ENCODE peak calls at places on chromosomes 3 and 15, in nine cellular contexts. C is heart right ventricle, O is lower lobe of right lung, P is neuronal stem cell, D is cardiac muscle cell, B is OCI-LY7, K is K562, X is IMR-90, E is esophagus muscularis mucosa. G is an unnamed sample. For H3K4me1 and H3K9me3, the result is how much of the 10 kb centered on the place peaks cover.

GRCh38 chr15:42890161-42890913 is 30.2 kb downstream of the TTBK2 start:
- DNase-seq in B (no peak), C (no peak), E (no peak), X (peak), K (no peak), O (no peak), D (no peak), P (no peak), G (peak)

GRCh38 chr3:9101286-9101685 is 138.0 kb upstream of the RAD18 start:
- DNase-seq in D (no peak), P (no peak), E (no peak), K (peak), C (no peak), X (no peak), B (no peak), O (no peak), G (no peak)

GRCh38 chr3:170745211-170745718 is 124.7 kb downstream of the RPL22L1 start:
- DNase-seq in E (no peak), K (no peak), P (no peak), D (no peak), X (peak), O (no peak), C (no peak), B (no peak), G (no peak)

GRCh38 chr3:167372138-167372537 is 8.0 kb downstream of the ZBBX start:
- DNase-seq in O (no peak), P (no peak), X (no peak), D (peak), K (no peak), C (no peak), E (no peak), B (no peak), G (no peak)

GRCh38 chr3:88221726-88222125 is 72.0 kb downstream of the C3orf38 start:
- DNase-seq in E (no peak), C (no peak), O (no peak), D (no peak), B (no peak), X (no peak), K (no peak), P (no peak), G (no peak)

GRCh38 chr3:191802671-191803070 is 341.7 kb downstream of the PYDC2 start:
- DNase-seq in E (no peak), P (no peak), C (no peak), O (no peak), K (no peak), B (no peak), X (no peak), D (no peak), G (no peak)

GRCh38 chr15:74543043-74543422 is 2.0 kb downstream of the ARID3B start:
- DNase-seq in C (no peak), D (no peak), P (no peak), K (no peak), E (no peak), X (peak), B (no peak), O (no peak), G (no peak)

GRCh38 chr3:77906102-77906709 is 866.3 kb downstream of the ROBO2 start:
- DNase-seq in C (no peak), X (no peak), O (no peak), D (no peak), P (no peak), K (no peak), E (no peak), B (no peak), G (no peak)

GRCh38 chr15:68644088-68644904 is 65.5 kb downstream of the CORO2B start:
- DNase-seq in E (no peak), K (peak), C (no peak), X (peak), P (no peak), B (no peak), O (no peak), D (no peak), G (peak)

GRCh38 chr3:196141866-196142673 is 60.2 kb upstream of the TFRC start:
- DNase-seq in D (no peak), X (no peak), P (no peak), K (no peak), C (no peak), E (no peak), O (peak), B (no peak), G (no peak)

GRCh38 chr15:80565398-80565797 is 129.7 kb upstream of the ABHD17C start:
- DNase-seq in K (no peak), O (no peak), D (no peak), E (no peak), X (no peak), P (no peak), B (no peak), C (no peak), G (no peak)

GRCh38 chr15:55696221-55696620 is 46.7 kb downstream of the PRTG start:
- DNase-seq in B (no peak), D (no peak), P (no peak), E (no peak), K (no peak), C (no peak), O (no peak), X (peak), G (peak)

GRCh38 chr3:29240248-29240647 is 40.6 kb upstream of the RBMS3 start:
- DNase-seq in P (no peak), X (peak), C (no peak), K (no peak), B (no peak), E (no peak), O (no peak), D (no peak), G (peak)

GRCh38 chr15:60720493-60721231 is 241.7 kb upstream of the ICE2 start:
- DNase-seq in X (no peak), D (no peak), E (no peak), K (no peak), P (no peak), O (no peak), C (no peak), B (no peak), G (no peak)

GRCh38 chr3:160709477-160710182 is 32.7 kb downstream of the ARL14 start:
- DNase-seq in P (no peak), C (no peak), O (no peak), E (no peak), D (no peak), X (no peak), B (no peak), K (no peak), G (no peak)

GRCh38 chr15:73601449-73602425 is 31.5 kb downstream of the NPTN start:
- DNase-seq in E (no peak), P (no peak), K (no peak), B (no peak), D (peak), X (peak), O (no peak), C (no peak), G (peak)

GRCh38 chr15:88609344-88609743 is 11.8 kb upstream of the AEN start:
- DNase-seq in X (no peak), E (no peak), C (no peak), K (no peak), D (no peak), B (no peak), P (no peak), O (no peak), G (no peak)

GRCh38 chr15:95944856-95945255 is 385.6 kb upstream of the NR2F2 start:
- DNase-seq in D (no peak), C (no peak), P (no peak), X (no peak), K (no peak), B (no peak), O (no peak), E (no peak), G (peak)

GRCh38 chr3:189076459-189076858 is 95.3 kb upstream of the TPRG1 start:
- DNase-seq in O (no peak), C (no peak), D (no peak), P (no peak), E (no peak), B (no peak), K (no peak), X (no peak), G (no peak)

GRCh38 chr3:78459751-78460150 is 1308.0 kb downstream of the ROBO1 start:
- DNase-seq in O (no peak), B (no peak), K (no peak), P (no peak), C (no peak), E (no peak), D (no peak), X (no peak), G (no peak)

GRCh38 chr15:100880139-100880896 is 687 bp downstream of the ALDH1A3 start:
- DNase-seq in K (no peak), C (no peak), X (no peak), P (no peak), B (no peak), E (no peak), D (no peak), O (no peak), G (no peak)

GRCh38 chr3:158791259-158791920 is 10.5 kb upstream of the MFSD1 start:
- DNase-seq in D (peak), P (peak), C (no peak), B (peak), K (peak), X (peak), E (peak), O (no peak), G (peak)

GRCh38 chr15:27563765-27564164 is 535.4 kb downstream of the OCA2 start:
- DNase-seq in E (peak), P (no peak), O (no peak), X (no peak), D (no peak), C (no peak), B (no peak), K (no peak), G (no peak)

GRCh38 chr3:153429821-153430220 is 267.8 kb downstream of the RAP2B start:
- DNase-seq in K (no peak), B (no peak), X (no peak), E (no peak), P (no peak), O (no peak), C (no peak), D (no peak), G (peak)

GRCh38 chr3:134374791-134375541 is 719 bp upstream of the AMOTL2 start:
- DNase-seq in K (no peak), C (peak), P (no peak), X (no peak), O (peak), E (no peak), D (no peak), B (no peak), G (no peak)

GRCh38 chr3:134371542-134372324 is 2.5 kb downstream of the AMOTL2 start:
- DNase-seq in K (no peak), B (no peak), E (no peak), X (peak), P (no peak), D (no peak), C (no peak), O (no peak), G (no peak)

GRCh38 chr3:134373942-134374790 is at the start of gene AMOTL2:
- DNase-seq in P (peak), O (peak), K (peak), B (no peak), E (peak), C (peak), D (peak), X (peak), G (peak)

GRCh38 chr3:134372405-134373277 is 1.6 kb downstream of the AMOTL2 start:
- DNase-seq in K (no peak), E (no peak), X (peak), C (no peak), D (no peak), O (no peak), B (no peak), P (no peak), G (no peak)

GRCh38 chr3:134373278-134373941 is 837 bp downstream of the AMOTL2 start:
- DNase-seq in B (no peak), D (peak), O (peak), K (no peak), X (peak), E (peak), P (peak), C (peak), G (peak)
- H3K4me1 ChIP-seq in B (under half), D (under half), O (half or more), K (under half), X (under half), E (half or more), P (under half), C (half or more), G (under half)

GRCh38 chr15:20272422-20273184 is 269.0 kb downstream of the GOLGA6L6 start:
- DNase-seq in E (no peak), D (no peak), O (no peak), B (no peak), P (no peak), C (no peak), X (no peak), K (no peak), G (no peak)

DNA sequence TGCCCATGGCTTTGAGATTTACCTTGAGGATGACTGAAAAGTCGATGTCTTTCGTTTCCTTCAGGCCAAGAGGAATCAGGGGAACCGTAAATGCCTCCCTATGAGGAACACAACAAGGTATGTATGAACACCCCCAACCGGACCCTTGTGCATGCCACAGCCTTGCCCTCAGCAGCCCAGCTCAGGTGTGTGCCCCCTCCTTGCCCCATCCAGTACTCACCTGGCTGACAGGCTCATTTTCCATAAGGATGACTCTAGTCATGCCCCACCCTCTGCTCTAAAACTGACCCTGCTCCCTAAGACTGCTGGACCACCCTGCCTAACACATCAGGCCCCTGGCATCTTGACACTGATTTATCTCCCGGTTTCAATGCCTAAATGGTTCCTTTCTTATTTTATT is 270.0 kb downstream of the GOLGA6L6 start:
- DNase-seq in D (no peak), E (no peak), O (no peak), X (no peak), B (no peak), K (no peak), P (no peak), C (no peak), G (no peak)
- H3K9me3 ChIP-seq in D (under half), E (under half), O (under half), X (under half), B (under half), K (under half), P (under half), C (under half), G (under half)

DNA sequence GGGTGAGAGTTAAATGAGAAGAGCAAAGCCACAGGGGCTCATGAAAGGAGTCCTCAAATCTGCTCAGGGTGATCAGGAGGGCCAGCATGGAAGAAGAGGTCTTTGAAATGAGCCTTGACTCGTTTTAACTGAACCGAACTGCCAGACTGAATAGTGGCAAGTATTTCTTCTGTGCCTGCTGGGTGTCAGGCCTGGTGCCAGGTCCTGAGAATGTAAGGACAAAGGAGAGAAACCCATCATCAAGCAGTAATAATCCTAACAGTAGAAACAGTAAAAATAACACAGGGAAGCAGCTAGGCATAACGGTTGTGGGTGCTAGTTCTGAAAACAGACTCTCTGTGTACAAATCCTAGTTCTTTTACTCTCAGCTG is 40.4 kb upstream of the SMAD3 start:
- DNase-seq in B (no peak), X (no peak), E (no peak), K (no peak), O (no peak), P (no peak), C (no peak), D (no peak), G (no peak)
- H3K4me1 ChIP-seq in B (under half), X (under half), E (under half), K (under half), O (under half), P (under half), C (under half), D (under half), G (under half)

DNA sequence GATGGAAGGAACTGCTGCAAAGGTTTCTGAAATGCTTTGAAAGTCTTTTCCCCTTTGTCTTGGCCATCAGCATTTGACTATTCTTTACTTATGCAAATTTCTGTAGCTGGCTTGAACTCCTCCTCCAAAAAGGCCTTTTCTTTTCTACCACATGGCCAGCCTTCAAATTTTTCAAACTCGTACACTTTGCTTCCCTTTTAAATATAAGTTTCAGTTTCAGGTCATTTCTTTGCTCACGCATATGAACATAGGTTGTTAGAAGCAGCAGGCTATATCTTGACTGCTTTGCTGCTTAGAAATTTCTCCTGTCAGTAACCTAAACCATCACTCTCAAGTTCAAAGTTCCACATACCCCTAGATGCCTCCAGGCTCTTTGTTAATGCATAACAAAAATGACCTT is 62.4 kb downstream of the GALK2 start:
- DNase-seq in E (no peak), P (no peak), D (no peak), B (no peak), O (no peak), X (no peak), C (no peak), K (no peak), G (no peak)
- H3K9me3 ChIP-seq in E (under half), P (under half), D (under half), B (under half), O (under half), X (under half), C (under half), K (under half), G (under half)

GRCh38 chr15:81747026-81747425 is 298.8 kb downstream of the MEX3B start:
- DNase-seq in O (no peak), X (no peak), E (no peak), B (no peak), D (no peak), C (no peak), K (no peak), P (no peak), G (no peak)
- H3K4me1 ChIP-seq in O (under half), X (under half), E (under half), B (under half), D (under half), C (under half), K (under half), P (under half), G (under half)

DNA sequence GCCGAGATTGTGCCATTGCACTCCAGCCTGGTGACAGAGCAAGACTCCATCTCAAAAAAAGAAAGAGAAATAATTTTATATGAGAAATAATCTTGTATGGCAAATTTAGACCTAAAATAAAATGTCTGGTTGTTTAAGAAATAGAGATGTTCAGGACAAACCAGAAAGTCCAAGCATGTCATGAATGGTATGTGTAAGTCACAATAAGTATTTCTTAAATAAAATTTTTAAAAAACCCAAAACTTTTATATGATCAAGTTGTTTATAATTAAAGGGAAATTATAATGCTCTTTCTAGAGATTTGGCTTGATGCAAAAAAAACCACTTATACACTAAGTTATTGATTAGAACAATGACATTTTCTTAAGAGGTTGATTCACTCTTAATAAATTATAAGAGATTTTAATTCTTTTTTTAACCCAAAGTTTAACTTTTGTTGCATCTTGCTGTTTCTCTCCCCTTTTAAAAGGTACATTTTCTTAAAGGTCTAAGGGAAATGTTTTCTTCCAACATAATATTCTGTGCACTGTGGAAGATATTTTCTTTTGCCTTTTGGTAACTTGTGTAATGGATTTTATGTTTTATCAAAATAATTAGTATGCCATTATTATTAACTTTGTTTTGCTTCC is 105.7 kb downstream of the RTP4 start:
- DNase-seq in P (no peak), D (no peak), O (no peak), E (no peak), X (no peak), B (peak), K (no peak), C (no peak), G (no peak)
- H3K9me3 ChIP-seq in P (under half), D (under half), O (under half), E (under half), X (under half), B (under half), K (under half), C (under half), G (under half)

DNA sequence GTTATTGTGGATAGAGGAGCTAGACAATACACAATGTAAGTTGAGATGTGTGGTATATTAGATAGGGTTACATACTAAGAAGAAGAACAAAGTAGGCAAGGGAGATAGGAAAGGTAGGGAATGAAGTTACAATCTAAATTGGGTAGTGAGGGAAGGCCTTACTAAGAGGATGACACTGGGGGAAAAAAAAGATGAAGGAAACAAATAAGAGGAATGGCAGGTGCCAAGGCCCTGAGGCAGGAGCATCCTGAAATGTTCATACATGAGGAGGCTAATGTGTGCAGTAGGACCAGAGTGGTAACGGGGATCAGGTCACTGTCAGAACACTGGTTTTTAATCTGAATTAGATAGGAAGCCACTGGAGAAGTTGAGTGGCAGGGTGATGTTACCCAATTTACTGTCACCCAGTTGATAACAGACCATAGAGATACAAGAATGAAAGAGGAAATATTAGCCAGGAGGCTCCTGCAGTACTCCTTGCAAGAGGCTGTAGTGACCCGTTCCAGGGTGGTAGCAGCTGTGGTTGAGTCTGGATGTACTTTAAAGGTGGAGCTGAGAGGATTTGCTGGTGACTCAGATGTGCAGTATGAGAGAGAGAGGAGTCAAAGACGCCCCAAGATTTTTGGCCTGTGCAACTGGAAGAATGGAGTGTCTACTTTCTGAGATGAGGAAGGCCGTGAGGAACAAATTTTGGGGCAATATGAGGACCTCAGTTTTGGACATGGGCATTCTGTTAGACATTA is 14.4 kb downstream of the RTP1 start:
- DNase-seq in D (no peak), O (no peak), B (no peak), X (peak), K (no peak), C (no peak), E (no peak), P (no peak), G (peak)
- H3K4me1 ChIP-seq in D (under half), O (under half), B (under half), X (under half), K (under half), C (under half), E (half or more), P (under half), G (under half)